ENCODE peak calls at places on chromosomes 11 and 22, in six cellular contexts. M, X, V, U, D and G are unnamed samples. For H3K4me1, the result is how much of the 10 kb centered on the place peaks cover.

GRCh38 chr11:504994-505344 is 2.1 kb downstream of the RNH1 start:
- DNase-seq in M (no peak), X (no peak), V (no peak), U (no peak), D (no peak), G (no peak)

GRCh38 chr11:130478881-130479280 is 30.4 kb downstream of the ADAMTS15 start:
- DNase-seq in M (no peak), X (peak), V (no peak), U (no peak), D (no peak), G (no peak)

GRCh38 chr11:61777234-61778090 is 14.9 kb downstream of the TMEM258 start:
- DNase-seq in M (peak), X (no peak), V (peak), U (no peak), D (peak), G (peak)

GRCh38 chr11:5928811-5929210 is 13.2 kb upstream of the OR56A3 start:
- DNase-seq in M (no peak), X (no peak), V (no peak), U (no peak), D (no peak), G (no peak)

GRCh38 chr11:43905788-43906187 is 25.2 kb downstream of the ALKBH3 start:
- DNase-seq in M (no peak), X (no peak), V (no peak), U (no peak), D (no peak), G (no peak)

GRCh38 chr11:123973816-123974215 is 3.8 kb downstream of the OR10S1 start:
- DNase-seq in M (no peak), X (no peak), V (no peak), U (no peak), D (no peak), G (no peak)

GRCh38 chr11:102552447-102553200 is 22.1 kb upstream of the MMP7 start:
- DNase-seq in M (no peak), X (peak), V (no peak), U (peak), D (no peak), G (no peak)

GRCh38 chr11:3225159-3225758 is 6.6 kb upstream of the MRGPRG start:
- DNase-seq in M (no peak), X (no peak), V (no peak), U (no peak), D (peak), G (no peak)

GRCh38 chr11:134372961-134373360 is 39.1 kb downstream of the B3GAT1 start:
- DNase-seq in M (no peak), X (no peak), V (peak), U (no peak), D (peak), G (no peak)

GRCh38 chr11:35617687-35618496 is at the start of gene FJX1:
- DNase-seq in M (no peak), X (peak), V (no peak), U (peak), D (peak), G (no peak)

GRCh38 chr11:115982666-115983065 is 478.5 kb upstream of the CADM1 start:
- DNase-seq in M (no peak), X (no peak), V (no peak), U (no peak), D (no peak), G (no peak)
- H3K4me1 ChIP-seq in M (under half), X (under half), V (under half), U (under half), D (under half), G (under half)

DNA sequence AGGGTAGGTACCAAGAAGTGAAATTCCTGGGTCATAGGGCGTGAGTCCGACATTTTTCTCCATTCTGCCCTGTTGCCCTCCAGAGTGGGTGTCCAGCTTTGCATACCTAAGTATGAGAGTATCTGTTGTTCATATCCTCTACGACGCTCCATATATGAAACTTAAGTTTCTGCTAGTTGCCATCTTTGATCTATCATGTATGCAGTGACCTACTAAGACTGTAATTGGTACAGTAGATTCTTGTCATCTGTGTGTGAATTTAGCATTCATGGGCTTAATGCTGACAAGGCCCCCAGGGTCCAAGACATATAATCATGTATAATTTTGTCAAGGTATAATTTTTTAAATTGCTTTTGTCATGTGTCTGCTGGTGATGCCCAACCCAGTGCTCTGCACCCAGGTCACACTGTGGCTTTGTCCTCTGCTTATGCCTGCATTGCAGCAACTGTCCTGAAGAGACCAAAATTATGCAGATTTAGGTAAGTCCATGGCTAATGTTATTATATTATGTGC is 12.1 kb downstream of the NEAT1 start:
- DNase-seq in M (no peak), X (no peak), V (no peak), U (no peak), D (no peak), G (no peak)
- H3K4me3 ChIP-seq in M (no peak), X (no peak), V (no peak), U (no peak), D (no peak), G (no peak)

DNA sequence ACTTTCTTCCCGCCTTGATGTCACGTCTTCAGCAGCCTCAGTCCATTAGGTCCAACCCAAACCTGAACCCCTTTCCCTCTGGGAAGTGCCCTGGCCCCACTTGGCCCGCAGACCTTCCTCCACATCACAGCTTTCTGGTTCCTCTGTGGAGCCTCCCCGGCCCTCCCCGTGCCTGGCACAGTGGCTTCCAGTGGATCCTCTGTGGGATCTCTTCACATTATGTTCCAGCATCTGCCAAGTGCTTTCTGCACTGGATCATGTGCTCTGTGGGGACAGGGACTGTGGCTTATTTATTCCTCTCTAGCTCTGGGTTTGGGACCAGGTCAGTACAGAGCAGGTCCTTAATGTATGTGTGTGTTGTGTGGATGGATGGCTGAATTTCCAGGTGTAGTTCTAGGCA is 30.9 kb downstream of the POLR3H start:
- DNase-seq in M (no peak), X (no peak), V (no peak), U (no peak), D (no peak), G (no peak)
- H3K27ac ChIP-seq in M (no peak), X (no peak), V (peak), U (peak), D (no peak), G (peak)

GRCh38 chr22:49142281-49142680 is 685.4 kb downstream of the BRD1 start:
- DNase-seq in M (no peak), X (no peak), V (no peak), U (no peak), D (no peak), G (no peak)
- H3K4me1 ChIP-seq in M (under half), X (under half), V (under half), U (under half), D (under half), G (under half)

GRCh38 chr11:33373636-33374035 is 116.5 kb downstream of the HIPK3 start:
- DNase-seq in M (no peak), X (no peak), V (no peak), U (no peak), D (no peak), G (no peak)
- H3K4me3 ChIP-seq in M (no peak), X (no peak), V (no peak), U (no peak), D (no peak), G (no peak)

GRCh38 chr11:19728436-19728835 is 15.8 kb downstream of the NAV2 start:
- DNase-seq in M (no peak), X (no peak), V (no peak), U (no peak), D (no peak), G (no peak)

GRCh38 chr11:19725379-19726079 is 12.9 kb downstream of the NAV2 start:
- DNase-seq in M (no peak), X (peak), V (no peak), U (no peak), D (peak), G (no peak)

GRCh38 chr11:19724765-19725164 is 12.1 kb downstream of the NAV2 start:
- DNase-seq in M (no peak), X (no peak), V (no peak), U (no peak), D (no peak), G (no peak)

GRCh38 chr11:19729141-19729540 is 16.5 kb downstream of the NAV2 start:
- DNase-seq in M (no peak), X (no peak), V (no peak), U (no peak), D (no peak), G (no peak)

DNA sequence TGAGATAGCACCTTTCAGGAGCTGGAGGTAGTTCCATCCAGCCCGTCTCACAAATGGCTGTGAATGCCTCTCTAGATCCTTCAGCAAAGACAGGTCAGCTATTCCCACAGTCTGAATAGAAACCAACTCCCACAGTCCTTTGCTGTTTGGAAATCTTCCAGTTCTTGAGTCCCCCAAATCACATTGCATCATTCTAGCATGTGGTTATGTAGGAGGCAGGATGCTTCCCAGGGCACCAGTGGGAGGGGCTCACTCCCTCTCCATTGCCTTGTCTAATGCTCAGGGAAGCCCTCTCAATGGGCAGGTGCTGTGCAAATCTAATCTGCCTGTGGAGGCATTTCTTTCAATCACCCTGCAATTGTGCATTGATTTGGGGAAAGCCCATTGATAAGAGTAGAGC is 14.6 kb downstream of the NAV2 start:
- DNase-seq in M (no peak), X (no peak), V (no peak), U (no peak), D (no peak), G (no peak)
- H3K27ac ChIP-seq in M (no peak), X (no peak), V (peak), U (no peak), D (peak), G (no peak)

DNA sequence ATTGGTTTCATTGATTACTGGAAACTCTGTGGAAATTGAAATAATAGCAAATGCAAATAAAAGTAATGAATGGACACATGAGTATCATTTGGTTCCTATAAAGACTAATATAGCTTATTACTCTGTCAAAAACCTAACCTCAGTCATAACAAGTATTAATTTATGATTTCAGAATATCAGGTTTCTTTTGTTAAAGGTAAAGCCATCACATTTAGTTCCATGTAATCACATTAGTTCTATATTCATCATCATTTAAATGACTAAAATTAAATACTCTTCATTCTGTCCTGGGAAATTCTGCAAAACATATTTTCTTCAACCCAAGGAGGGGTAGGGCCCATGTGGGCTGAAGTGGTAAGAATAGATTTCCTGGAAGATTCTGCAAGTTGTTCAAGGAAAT is 68.2 kb upstream of the ANO3 start:
- DNase-seq in M (no peak), X (no peak), V (no peak), U (no peak), D (no peak), G (no peak)
- H3K4me1 ChIP-seq in M (under half), X (under half), V (under half), U (under half), D (under half), G (under half)